ENCODE peak calls at places on chromosomes 1 and 21, in eight cellular contexts. F is RPMI8226; A is stimulated activated naive B cell treated with anti-CD40 and anti-IgM and Interleukin-4, amounts not matched to agents 10 μg/mL and 1 μg/mL and 100 μg/mL, for 72 hours; V is kidney tubule cell; W is EH; E is neural progenitor cell; P is effector memory CD4-positive, alpha-beta T cell; D is A172. U is an unnamed sample.

GRCh38 chr1:51924455-51924854 is 45.9 kb upstream of the NRDC start:
- DNase-seq in E (no peak), D (peak; percentile 11), F (no peak), W (peak; percentile 91), P (no peak), V (peak; percentile 71), A (no peak), U (peak; percentile 46)

GRCh38 chr1:1732381-1732780 is 8.2 kb upstream of the CDK11A start:
- DNase-seq in A (no peak), V (no peak), F (no peak), E (no peak), P (no peak), D (no peak), W (no peak), U (no peak)

GRCh38 chr1:3363756-3364155 is 90.7 kb upstream of the ARHGEF16 start:
- DNase-seq in V (no peak), W (no peak), D (no peak), F (no peak), E (no peak), P (no peak), A (no peak), U (no peak)

GRCh38 chr1:162690672-162691434 is 58.6 kb downstream of the DDR2 start:
- DNase-seq in P (no peak), W (peak; percentile 99), E (peak; percentile 37), V (peak; percentile 60), F (no peak), D (peak; percentile 88), A (no peak), U (peak; percentile 94)

GRCh38 chr21:14989359-14989758 is 75.4 kb downstream of the NRIP1 start:
- DNase-seq in A (no peak), E (no peak), V (no peak), F (no peak), D (no peak), W (peak; percentile 62), P (no peak), U (peak; percentile 61)

GRCh38 chr1:233944596-233944995 is 40.1 kb downstream of the SLC35F3 start:
- DNase-seq in W (no peak), A (no peak), F (no peak), E (no peak), P (no peak), D (no peak), V (peak; percentile 42), U (no peak)

GRCh38 chr1:23341829-23342697 is 2.0 kb downstream of the HNRNPR start:
- DNase-seq in E (no peak), V (no peak), A (no peak), W (no peak), P (no peak), D (no peak), F (peak; percentile 35), U (peak; percentile 28)

GRCh38 chr1:61641578-61642336 is 83.2 kb downstream of the TM2D1 start:
- DNase-seq in F (peak; percentile 71), A (peak; percentile 51), D (no peak), W (peak; percentile 62), P (no peak), E (peak; percentile 77), V (peak; percentile 66), U (peak; percentile 91)

GRCh38 chr1:4937876-4938534 is 283.6 kb downstream of the AJAP1 start:
- DNase-seq in W (no peak), F (no peak), D (no peak), A (no peak), E (no peak), P (no peak), V (no peak), U (no peak)

GRCh38 chr1:170162385-170163226 is 16.8 kb downstream of the NTMT2 start:
- DNase-seq in W (peak; percentile 95), E (peak; percentile 73), P (no peak), A (no peak), V (peak; percentile 82), D (peak; percentile 91), F (no peak), U (peak; percentile 93)

GRCh38 chr1:32702599-32703478 is at the start of gene SYNC:
- DNase-seq in W (peak; percentile 90), D (peak; percentile 61), P (no peak), F (peak; percentile 60), A (no peak), V (peak; percentile 62), E (peak; percentile 58), U (peak; percentile 90)

GRCh38 chr1:226637147-226637935 is 88.8 kb downstream of the STUM start:
- DNase-seq in F (no peak), E (peak; percentile 58), A (no peak), W (peak; percentile 24), D (no peak), P (no peak), V (no peak), U (peak; percentile 68)

GRCh38 chr1:71427066-71427465 is 346.2 kb upstream of the ZRANB2 start:
- DNase-seq in W (no peak), D (no peak), F (no peak), P (no peak), E (no peak), A (no peak), V (no peak), U (no peak)

GRCh38 chr21:42578034-42578433 is 64.4 kb downstream of the SLC37A1 start:
- DNase-seq in F (no peak), V (no peak), W (no peak), E (no peak), D (no peak), A (no peak), P (no peak), U (no peak)

GRCh38 chr21:42250422-42251403 is 31.8 kb downstream of the ABCG1 start:
- DNase-seq in D (no peak), W (no peak), F (peak; percentile 37), E (no peak), A (no peak), P (no peak), V (no peak), U (no peak)

GRCh38 chr1:31708324-31708723 is 4.5 kb upstream of the COL16A1 start:
- DNase-seq in F (no peak), E (no peak), P (no peak), A (no peak), V (no peak), D (no peak), W (peak; percentile 69), U (no peak)

GRCh38 chr1:15540201-15540600 is 13.6 kb downstream of the DNAJC16 start:
- DNase-seq in A (no peak), W (peak; percentile 35), P (no peak), D (peak; percentile 26), F (no peak), V (no peak), E (no peak), U (no peak)

GRCh38 chr1:182768973-182769372 is 20.6 kb upstream of the NPL start:
- DNase-seq in E (no peak), A (no peak), W (no peak), F (no peak), D (peak; percentile 56), P (no peak), V (no peak), U (peak; percentile 20)

GRCh38 chr1:168135116-168135981 is 1.4 kb downstream of the GPR161 start:
- DNase-seq in V (no peak), W (peak; percentile 32), F (no peak), A (no peak), D (peak; percentile 35), E (no peak), P (no peak), U (no peak)

GRCh38 chr1:94693029-94693428 is 127.1 kb upstream of the SLC44A3 start:
- DNase-seq in E (peak; percentile 62), A (no peak), D (no peak), F (no peak), W (no peak), P (no peak), V (no peak), U (no peak)

GRCh38 chr1:196355206-196355786 is 252.9 kb downstream of the KCNT2 start:
- DNase-seq in E (no peak), V (peak; percentile 23), A (no peak), F (peak; percentile 15), D (peak; percentile 21), P (no peak), W (peak; percentile 51), U (peak; percentile 69)

GRCh38 chr1:71324671-71325297 is 243.9 kb upstream of the ZRANB2 start:
- DNase-seq in F (no peak), P (no peak), E (no peak), V (no peak), A (no peak), W (no peak), D (no peak), U (no peak)

GRCh38 chr1:178653091-178653490 is 72.0 kb upstream of the RALGPS2 start:
- DNase-seq in A (no peak), P (no peak), F (no peak), V (peak; percentile 87), W (peak; percentile 53), D (peak; percentile 64), E (no peak), U (no peak)

GRCh38 chr1:12475158-12475934 is 142.7 kb downstream of the DHRS3 start:
- DNase-seq in D (no peak), V (no peak), P (no peak), F (no peak), E (no peak), A (no peak), W (no peak), U (peak; percentile 27)

GRCh38 chr21:16086936-16087335 is 357.2 kb downstream of the USP25 start:
- DNase-seq in V (no peak), E (no peak), P (no peak), W (no peak), A (no peak), F (no peak), D (no peak), U (no peak)

GRCh38 chr1:31095298-31095981 is 29.9 kb upstream of the PUM1 start:
- DNase-seq in A (no peak), F (no peak), P (no peak), W (peak; percentile 85), D (peak; percentile 11), E (no peak), V (no peak), U (peak; percentile 88)

GRCh38 chr1:197313713-197314112 is 45.7 kb downstream of the CRB1 start:
- DNase-seq in P (no peak), D (no peak), W (no peak), A (no peak), E (no peak), V (no peak), F (no peak), U (no peak)

GRCh38 chr1:53071167-53071865 is 9.3 kb downstream of the PODN start:
- DNase-seq in D (no peak), E (no peak), F (no peak), V (no peak), A (no peak), W (no peak), P (no peak), U (no peak)

GRCh38 chr1:162304736-162305135 is 71.9 kb downstream of the SPATA46 start:
- DNase-seq in E (no peak), F (no peak), P (no peak), W (no peak), V (no peak), D (no peak), A (no peak), U (no peak)

GRCh38 chr21:29943885-29944284 is 4.1 kb upstream of the GRIK1 start:
- DNase-seq in P (no peak), D (no peak), W (no peak), V (no peak), A (no peak), E (peak; percentile 36), F (no peak), U (no peak)

GRCh38 chr21:15058718-15059316 is 6.0 kb downstream of the NRIP1 start:
- DNase-seq in W (peak; percentile 83), V (peak; percentile 88), F (no peak), E (no peak), A (no peak), D (peak; percentile 60), P (no peak), U (peak; percentile 61)

GRCh38 chr1:245715970-245716369 is 561.2 kb downstream of the KIF26B start:
- DNase-seq in F (no peak), V (peak; percentile 97), E (no peak), A (no peak), D (peak; percentile 88), W (peak; percentile 89), P (no peak), U (peak; percentile 94)

GRCh38 chr1:56578963-56579875 is at the start of gene PLPP3:
- DNase-seq in W (peak; percentile 95), F (peak; percentile 85), V (peak; percentile 90), A (peak; percentile 40), D (peak; percentile 82), E (peak; percentile 93), P (no peak), U (peak; percentile 99)

GRCh38 chr1:90417139-90417538 is 300.0 kb downstream of the BARHL2 start:
- DNase-seq in E (no peak), F (no peak), D (peak; percentile 18), W (peak; percentile 11), V (no peak), A (no peak), P (no peak), U (peak; percentile 21)

U was measured in fibroblast of the aortic adventitia.